ENCODE peak calls at places on chromosome 11, in nine cellular contexts. P, S, Z, W, M, K, B, R and V are unnamed samples.

GRCh38 chr11:31060880-31061279 is 308.7 kb downstream of the DCDC1 start:
- DNase-seq in P (no peak), S (no peak), Z (no peak), W (no peak), M (no peak), K (peak; percentile 29), B (no peak), R (no peak), V (peak; percentile 42)

GRCh38 chr11:47899801-47900200 is 51.7 kb upstream of the NUP160 start:
- DNase-seq in P (no peak), S (no peak), Z (no peak), W (no peak), M (no peak), K (no peak), B (no peak), R (no peak), V (no peak)

GRCh38 chr11:112580864-112581263 is 320.2 kb upstream of the PLET1 start:
- DNase-seq in P (no peak), S (no peak), Z (no peak), W (no peak), M (no peak), K (no peak), B (no peak), R (no peak), V (no peak)

GRCh38 chr11:76672431-76673163 is 2.0 kb upstream of the LRRC32 start:
- DNase-seq in P (no peak), S (peak; percentile 45), Z (no peak), W (no peak), M (no peak), K (no peak), B (no peak), R (no peak), V (no peak)

GRCh38 chr11:79184285-79184684 is 256.5 kb downstream of the TENM4 start:
- DNase-seq in P (no peak), S (no peak), Z (no peak), W (no peak), M (no peak), K (no peak), B (no peak), R (no peak), V (no peak)

GRCh38 chr11:64844330-64845124 is at the start of gene CDC42BPG:
- DNase-seq in P (peak; percentile 91), S (peak; percentile 78), Z (peak; percentile 93), W (no peak), M (peak; percentile 53), K (peak; percentile 50), B (peak; percentile 89), R (peak; percentile 95), V (peak; percentile 94)

GRCh38 chr11:125225401-125225800 is 60.9 kb downstream of the PKNOX2 start:
- DNase-seq in P (no peak), S (no peak), Z (no peak), W (no peak), M (no peak), K (no peak), B (no peak), R (no peak), V (no peak)

GRCh38 chr11:74684661-74685060 is 46.6 kb downstream of the CHRDL2 start:
- DNase-seq in P (no peak), S (no peak), Z (no peak), W (no peak), M (peak; percentile 8), K (no peak), B (no peak), R (no peak), V (no peak)

GRCh38 chr11:63369971-63370588 is 495 bp downstream of the SLC22A9 start:
- DNase-seq in P (no peak), S (no peak), Z (no peak), W (no peak), M (no peak), K (no peak), B (no peak), R (no peak), V (no peak)

GRCh38 chr11:11296434-11296833 is 56.6 kb downstream of the CSNK2A3 start:
- DNase-seq in P (no peak), S (no peak), Z (no peak), W (no peak), M (no peak), K (no peak), B (no peak), R (no peak), V (no peak)

GRCh38 chr11:119318240-119319135 is 1.6 kb upstream of the MCAM start:
- DNase-seq in P (peak; percentile 84), S (peak; percentile 89), Z (peak; percentile 47), W (no peak), M (no peak), K (peak; percentile 87), B (peak; percentile 79), R (peak; percentile 51), V (no peak)

GRCh38 chr11:9600651-9601040 is 27.2 kb downstream of the WEE1 start:
- DNase-seq in P (no peak), S (no peak), Z (no peak), W (no peak), M (no peak), K (no peak), B (no peak), R (no peak), V (no peak)

GRCh38 chr11:55854704-55855103 is 16.2 kb downstream of the OR5D16 start:
- DNase-seq in P (no peak), S (no peak), Z (no peak), W (no peak), M (no peak), K (no peak), B (no peak), R (no peak), V (no peak)

GRCh38 chr11:73193251-73194033 is 24.6 kb upstream of the P2RY2 start:
- DNase-seq in P (no peak), S (no peak), Z (no peak), W (no peak), M (no peak), K (no peak), B (no peak), R (no peak), V (no peak)

GRCh38 chr11:116532066-116532465 is 240.7 kb downstream of the BUD13 start:
- DNase-seq in P (no peak), S (no peak), Z (no peak), W (no peak), M (no peak), K (no peak), B (no peak), R (no peak), V (no peak)

GRCh38 chr11:75814369-75814685 is 683 bp upstream of the UVRAG start:
- DNase-seq in P (no peak), S (no peak), Z (no peak), W (no peak), M (no peak), K (no peak), B (no peak), R (no peak), V (no peak)